ENCODE peak calls at places on chromosomes 6 and 20, in ten cellular contexts. H is left ventricle myocardium inferior; L is NCI-H1092 treated with DMSO at 0.1 percent for 48 hours; K is adrenal gland; M is NCI-H2029 treated with DMSO at 0.1 percent for 48 hours; A is H9; U is ecto neural progenitor cell; G is CD8-positive, alpha-beta T cell; O is effector memory CD4-positive, alpha-beta T cell; Z is anterior cingulate cortex. T is an unnamed sample.

GRCh38 chr6:14706378-14706929 is 539.4 kb upstream of the JARID2 start:
- DNase-seq in H (peak), L (no peak), K (no peak), M (no peak), A (no peak), U (no peak), G (no peak), O (no peak), Z (peak), T (peak)

GRCh38 chr6:40256831-40257230 is 322.6 kb upstream of the MOCS1 start:
- DNase-seq in H (no peak), L (no peak), K (no peak), M (no peak), A (no peak), U (no peak), G (no peak), O (no peak), Z (no peak), T (no peak)

GRCh38 chr6:36873612-36874011 is 991 bp downstream of the PPIL1 start:
- DNase-seq in H (no peak), L (peak), K (no peak), M (no peak), A (no peak), U (no peak), G (no peak), O (no peak), Z (no peak), T (no peak)

GRCh38 chr20:53829086-53829703 is 235.6 kb upstream of the ZNF217 start:
- DNase-seq in H (no peak), L (no peak), K (no peak), M (no peak), A (no peak), U (no peak), G (no peak), O (no peak), Z (no peak), T (no peak)

GRCh38 chr6:76072562-76072961 is at the start of gene IMPG1:
- DNase-seq in H (no peak), L (no peak), K (no peak), M (no peak), A (no peak), U (no peak), G (no peak), O (no peak), Z (no peak), T (no peak)

GRCh38 chr6:143838395-143838794 is 4.7 kb upstream of the LTV1 start:
- DNase-seq in H (no peak), L (no peak), K (no peak), M (no peak), A (no peak), U (no peak), G (no peak), O (no peak), Z (no peak), T (no peak)

GRCh38 chr6:86154852-86155251 is 512.2 kb upstream of the SYNCRIP start:
- DNase-seq in H (no peak), L (no peak), K (no peak), M (no peak), A (no peak), U (no peak), G (no peak), O (no peak), Z (no peak), T (no peak)

GRCh38 chr20:54173653-54174451 is at the start of gene CYP24A1:
- DNase-seq in H (no peak), L (no peak), K (no peak), M (no peak), A (peak), U (peak), G (no peak), O (no peak), Z (no peak), T (no peak)

GRCh38 chr20:2838847-2839671 is 1.4 kb downstream of the PCED1A start:
- DNase-seq in H (no peak), L (no peak), K (peak), M (no peak), A (no peak), U (no peak), G (no peak), O (no peak), Z (no peak), T (no peak)

GRCh38 chr6:75409286-75409685 is 84.3 kb downstream of the FILIP1 start:
- DNase-seq in H (no peak), L (no peak), K (no peak), M (no peak), A (no peak), U (no peak), G (no peak), O (no peak), Z (no peak), T (no peak)

GRCh38 chr6:41683460-41684310 is 45.4 kb downstream of the MDFI start:
- DNase-seq in H (peak), L (peak), K (peak), M (peak), A (peak), U (peak), G (peak), O (peak), Z (no peak), T (peak)

GRCh38 chr6:10315034-10315433 is 99.8 kb downstream of the TFAP2A start:
- DNase-seq in H (no peak), L (no peak), K (no peak), M (no peak), A (peak), U (peak), G (no peak), O (no peak), Z (no peak), T (no peak)

GRCh38 chr6:113574147-113574546 is 283.0 kb upstream of the MARCKS start:
- DNase-seq in H (no peak), L (no peak), K (no peak), M (no peak), A (no peak), U (no peak), G (no peak), O (no peak), Z (no peak), T (no peak)

GRCh38 chr6:31130751-31131150 is 8.1 kb downstream of the PSORS1C2 start:
- DNase-seq in H (no peak), L (no peak), K (no peak), M (no peak), A (no peak), U (no peak), G (no peak), O (no peak), Z (no peak), T (no peak)

GRCh38 chr20:38927902-38928578 is 1.8 kb downstream of the FAM83D start:
- DNase-seq in H (no peak), L (no peak), K (no peak), M (no peak), A (no peak), U (no peak), G (no peak), O (no peak), Z (no peak), T (no peak)

GRCh38 chr6:29791786-29792122 is 35.9 kb upstream of the HLA-G start:
- DNase-seq in H (no peak), L (no peak), K (no peak), M (no peak), A (no peak), U (no peak), G (no peak), O (no peak), Z (no peak), T (no peak)

GRCh38 chr6:145278163-145278807 is 457.0 kb downstream of the EPM2A start:
- DNase-seq in H (no peak), L (peak), K (no peak), M (no peak), A (no peak), U (no peak), G (no peak), O (no peak), Z (no peak), T (no peak)

GRCh38 chr20:45037050-45037449 is 63.9 kb downstream of the KCNS1 start:
- DNase-seq in H (no peak), L (no peak), K (peak), M (peak), A (no peak), U (no peak), G (no peak), O (no peak), Z (no peak), T (no peak)

GRCh38 chr20:57651977-57652864 is 32.0 kb upstream of the ZBP1 start:
- DNase-seq in H (no peak), L (no peak), K (peak), M (no peak), A (no peak), U (peak), G (peak), O (no peak), Z (no peak), T (peak)

GRCh38 chr20:34876161-34877001 is at the start of gene ACSS2:
- DNase-seq in H (peak), L (peak), K (peak), M (peak), A (peak), U (peak), G (peak), O (peak), Z (peak), T (peak)

GRCh38 chr20:31515775-31516107 is 1.5 kb downstream of the HM13 start:
- DNase-seq in H (no peak), L (no peak), K (no peak), M (no peak), A (no peak), U (no peak), G (no peak), O (no peak), Z (no peak), T (no peak)

GRCh38 chr6:2450546-2450945 is 205.1 kb upstream of the GMDS start:
- DNase-seq in H (peak), L (peak), K (peak), M (peak), A (no peak), U (no peak), G (no peak), O (no peak), Z (no peak), T (no peak)